ENCODE peak calls at places on chromosome 15, in nine cellular contexts. R is transverse colon, I is heart left ventricle, D is HCT116, N is Peyer's patch, U is A549, G is body of pancreas, T is adrenal gland, B is breast epithelium. E is an unnamed sample.

GRCh38 chr15:52090193-52090592 is 22.4 kb downstream of the BCL2L10 start:
- DNase-seq in D (no peak), B (no peak), U (no peak), I (no peak), N (no peak), R (no peak), T (no peak), G (no peak), E (no peak)

GRCh38 chr15:96051598-96051997 is 278.9 kb upstream of the NR2F2 start:
- DNase-seq in B (no peak), D (no peak), R (no peak), G (no peak), N (no peak), I (no peak), U (no peak), T (no peak), E (no peak)

GRCh38 chr15:27617013-27617412 is 482.1 kb downstream of the OCA2 start:
- DNase-seq in T (no peak), B (no peak), N (no peak), I (no peak), D (no peak), U (no peak), G (no peak), R (no peak), E (no peak)

GRCh38 chr15:69290346-69291164 is 8.2 kb upstream of the PAQR5 start:
- DNase-seq in I (peak; percentile 70), D (no peak), B (no peak), R (no peak), T (no peak), G (no peak), U (no peak), N (no peak), E (no peak)

GRCh38 chr15:74262635-74263034 is 26.5 kb downstream of the CCDC33 start:
- DNase-seq in R (no peak), T (no peak), N (no peak), U (no peak), G (no peak), B (no peak), D (no peak), I (no peak), E (no peak)

GRCh38 chr15:51718199-51718598 is 19.3 kb downstream of the LYSMD2 start:
- DNase-seq in U (no peak), N (no peak), D (no peak), I (no peak), B (no peak), T (no peak), G (no peak), R (no peak), E (no peak)

GRCh38 chr15:80110920-80111319 is 41.9 kb upstream of the FAH start:
- DNase-seq in B (no peak), R (no peak), G (no peak), U (no peak), I (no peak), N (no peak), T (no peak), D (no peak), E (no peak)

GRCh38 chr15:92306662-92307061 is 87.0 kb upstream of the ST8SIA2 start:
- DNase-seq in G (no peak), B (no peak), U (peak; percentile 59), N (no peak), R (no peak), D (peak; percentile 24), I (no peak), T (no peak), E (peak; percentile 10)

GRCh38 chr15:72740202-72740601 is 43.4 kb downstream of the ADPGK start:
- DNase-seq in N (no peak), G (no peak), B (no peak), T (no peak), D (no peak), U (no peak), R (no peak), I (no peak), E (no peak)

GRCh38 chr15:79329186-79329611 is 18.3 kb downstream of the TMED3 start:
- DNase-seq in B (no peak), I (no peak), G (no peak), R (no peak), D (no peak), T (no peak), N (no peak), U (peak; percentile 57), E (peak; percentile 15)

GRCh38 chr15:34436956-34437442 is 609 bp downstream of the GOLGA8A start:
- DNase-seq in D (no peak), B (no peak), T (no peak), N (peak; percentile 29), U (no peak), I (peak; percentile 35), G (peak; percentile 42), R (peak; percentile 39), E (peak; percentile 70)

GRCh38 chr15:62241135-62241770 is 76.2 kb upstream of the C2CD4B start:
- DNase-seq in I (no peak), R (peak; percentile 18), B (no peak), D (peak; percentile 36), T (no peak), U (peak; percentile 60), G (peak; percentile 49), N (no peak), E (peak; percentile 3)

GRCh38 chr15:68210821-68211655 is 5.9 kb upstream of the CALML4 start:
- DNase-seq in D (no peak), T (peak; percentile 69), B (no peak), U (peak; percentile 42), I (peak; percentile 55), R (peak; percentile 75), G (peak; percentile 62), N (peak; percentile 41), E (peak; percentile 61)

GRCh38 chr15:89409184-89409992 is 74.8 kb upstream of the POLG start:
- DNase-seq in B (no peak), U (no peak), D (no peak), T (no peak), N (no peak), G (no peak), I (no peak), R (no peak), E (no peak)
- TF ChIP-seq POLR2A in B (no peak), U (no peak), D (no peak), T (no peak), N (no peak), G (no peak), I (no peak), R (no peak), E (no peak)

GRCh38 chr15:78133801-78134200 is 2.6 kb upstream of the CIB2 start:
- DNase-seq in T (no peak), N (no peak), U (no peak), D (no peak), G (no peak), B (peak; percentile 80), I (no peak), R (no peak), E (no peak)

GRCh38 chr15:78130466-78131294 is 565 bp downstream of the CIB2 start:
- DNase-seq in I (peak; percentile 33), T (peak; percentile 40), U (peak; percentile 25), D (no peak), R (peak; percentile 39), G (peak; percentile 25), N (peak; percentile 42), B (no peak), E (no peak)

GRCh38 chr15:78129098-78130011 is 1.9 kb downstream of the CIB2 start:
- DNase-seq in U (no peak), D (no peak), R (no peak), N (no peak), T (no peak), G (no peak), I (no peak), B (no peak), E (no peak)

GRCh38 chr15:78130012-78130353 is 1.3 kb downstream of the CIB2 start:
- DNase-seq in N (no peak), R (no peak), I (no peak), T (no peak), B (no peak), D (no peak), U (no peak), G (no peak), E (no peak)

GRCh38 chr15:78131295-78132021 is at the start of gene CIB2:
- DNase-seq in I (peak; percentile 78), R (peak; percentile 80), B (peak; percentile 46), U (peak; percentile 71), G (peak; percentile 80), T (peak; percentile 70), D (no peak), N (peak; percentile 69), E (peak; percentile 75)
- TF ChIP-seq POLR2A in I (no peak), R (peak; percentile 49), B (no peak), U (peak; percentile 74), G (peak; percentile 68), T (peak; percentile 50), D (peak; percentile 26), N (peak; percentile 53), E (no peak)

DNA sequence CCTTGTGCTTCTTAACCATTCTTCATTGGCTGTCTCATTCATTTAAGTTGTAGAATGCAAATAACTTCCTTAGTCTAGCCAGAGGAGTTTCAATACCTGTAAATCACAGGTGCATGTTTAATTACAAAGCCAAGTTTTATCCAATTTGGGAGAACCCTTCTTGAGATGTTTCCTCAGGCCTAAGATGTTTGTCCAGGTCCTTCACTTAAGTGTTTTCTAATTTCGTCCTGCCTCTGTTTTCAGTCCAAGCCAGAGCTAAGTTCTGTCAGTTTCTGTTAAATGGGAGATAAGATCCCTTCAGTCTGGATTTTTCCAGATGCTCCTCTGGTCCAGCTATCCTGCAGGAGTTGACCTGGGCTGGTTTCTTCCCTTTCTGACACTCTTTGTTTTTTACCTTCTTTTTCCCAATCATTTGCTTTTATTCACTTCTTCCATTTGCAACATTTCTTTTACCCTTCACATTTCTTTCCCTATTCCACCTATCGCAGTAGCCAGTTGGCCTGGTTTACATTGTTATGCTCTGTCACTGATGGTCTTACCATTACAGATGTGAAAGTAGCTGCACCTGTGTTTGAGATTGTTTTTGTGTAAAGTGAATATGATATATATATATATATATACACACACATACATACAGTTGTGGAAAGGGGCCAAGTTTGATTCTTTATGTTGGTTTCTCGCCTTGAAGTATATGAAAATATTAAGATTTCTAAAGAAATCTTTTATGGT is 34.5 kb downstream of the EIF2AK4 start:
- DNase-seq in D (no peak), I (no peak), R (no peak), B (no peak), T (no peak), N (no peak), G (no peak), U (no peak), E (no peak)
- TF ChIP-seq POLR2A in D (no peak), I (no peak), R (no peak), B (no peak), T (no peak), N (no peak), G (no peak), U (no peak), E (no peak)

GRCh38 chr15:40409366-40409765 is 3.8 kb downstream of the IVD start:
- DNase-seq in R (no peak), B (no peak), I (no peak), T (no peak), U (no peak), D (no peak), G (no peak), N (no peak), E (no peak)

GRCh38 chr15:40407343-40407990 is 1.9 kb downstream of the IVD start:
- DNase-seq in R (no peak), U (no peak), N (no peak), G (no peak), I (no peak), D (no peak), T (no peak), B (no peak), E (no peak)

GRCh38 chr15:40410476-40410875 is 4.9 kb downstream of the IVD start:
- DNase-seq in T (no peak), G (no peak), I (no peak), D (no peak), U (no peak), B (no peak), N (no peak), R (no peak), E (no peak)

GRCh38 chr15:40405501-40406381 is at the start of gene IVD:
- DNase-seq in R (peak; percentile 95), B (peak; percentile 91), D (peak; percentile 88), U (peak; percentile 79), I (peak; percentile 98), T (peak; percentile 96), G (peak; percentile 97), N (peak; percentile 89), E (peak; percentile 95)
- TF ChIP-seq POLR2A in R (peak; percentile 79), B (peak; percentile 41), D (peak; percentile 65), U (peak; percentile 49), I (no peak), T (peak; percentile 56), G (peak; percentile 83), N (peak; percentile 65), E (peak; percentile 93)

E was measured in erythroblast.